ENCODE peak calls at places on chromosomes 11 and 22, in ten cellular contexts. N, Y, C, Q, K, B, R, P, I and M are unnamed samples.

GRCh38 chr22:17955611-17956379 is 68.6 kb downstream of the MICAL3 start:
- DNase-seq in N (no peak), P (no peak), C (no peak), I (no peak), Q (no peak), K (no peak), Y (no peak), R (no peak), B (no peak), M (no peak)

GRCh38 chr11:113690619-113691569 is 15.2 kb downstream of the TMPRSS5 start:
- DNase-seq in R (no peak), B (peak; percentile 80), K (peak; percentile 96), N (peak; percentile 84), C (peak; percentile 7), I (peak; percentile 28), P (no peak), Y (peak; percentile 48), Q (no peak), M (no peak)

GRCh38 chr22:40525250-40525884 is 111.2 kb downstream of the MRTFA start:
- DNase-seq in Q (peak; percentile 8), Y (no peak), I (no peak), C (peak; percentile 71), R (peak; percentile 4), P (peak; percentile 56), B (peak; percentile 51), N (peak; percentile 62), K (peak; percentile 45), M (no peak)

GRCh38 chr22:37403267-37403960 is 23.9 kb downstream of the ELFN2 start:
- DNase-seq in N (no peak), K (no peak), C (no peak), Y (no peak), Q (no peak), B (no peak), P (no peak), I (no peak), R (no peak), M (no peak)

GRCh38 chr22:23403720-23404688 is 176.1 kb downstream of the IGLL1 start:
- DNase-seq in Q (no peak), I (no peak), K (no peak), C (no peak), Y (no peak), P (no peak), B (no peak), R (no peak), N (no peak), M (no peak)

GRCh38 chr11:47271961-47272661 is 2.2 kb downstream of the MADD start:
- DNase-seq in R (no peak), Y (no peak), Q (peak; percentile 61), C (no peak), N (peak; percentile 17), K (no peak), P (no peak), I (no peak), B (peak; percentile 60), M (no peak)

GRCh38 chr11:103863497-103863896 is 172.9 kb upstream of the DDI1 start:
- DNase-seq in B (no peak), R (no peak), P (no peak), Y (no peak), I (no peak), N (no peak), C (no peak), K (peak; percentile 72), Q (no peak), M (no peak)

GRCh38 chr11:94774345-94774744 is 6.2 kb downstream of the AMOTL1 start:
- DNase-seq in B (no peak), I (no peak), C (no peak), R (no peak), Y (no peak), P (no peak), K (no peak), Q (no peak), N (no peak), M (no peak)

GRCh38 chr11:117823294-117823940 is 1.1 kb downstream of the FXYD2 start:
- DNase-seq in Q (no peak), C (no peak), Y (no peak), R (no peak), B (peak; percentile 13), K (no peak), N (peak; percentile 73), I (no peak), P (peak; percentile 19), M (peak; percentile 50)

GRCh38 chr11:6601041-6601461 is 2.4 kb downstream of the RRP8 start:
- DNase-seq in R (no peak), K (no peak), C (no peak), Y (no peak), Q (no peak), N (no peak), I (no peak), P (no peak), B (no peak), M (no peak)

GRCh38 chr11:30392221-30392784 is 69.4 kb downstream of the ARL14EP start:
- DNase-seq in K (no peak), R (no peak), P (no peak), I (no peak), B (no peak), Q (no peak), N (no peak), C (no peak), Y (no peak), M (no peak)

GRCh38 chr11:73229321-73230275 is 11.5 kb downstream of the P2RY2 start:
- DNase-seq in K (no peak), R (no peak), P (no peak), B (peak; percentile 7), C (no peak), Q (no peak), N (no peak), Y (peak; percentile 0), I (no peak), M (no peak)

GRCh38 chr22:35606916-35607315 is 10.2 kb downstream of the MB start:
- DNase-seq in P (no peak), N (no peak), I (no peak), B (no peak), C (no peak), Y (no peak), Q (no peak), K (no peak), R (no peak), M (no peak)

GRCh38 chr11:111372538-111372937 is 6.5 kb downstream of the POU2AF1 start:
- DNase-seq in C (no peak), B (no peak), P (no peak), R (no peak), K (no peak), N (no peak), I (no peak), Q (peak; percentile 65), Y (no peak), M (no peak)

GRCh38 chr11:12185914-12186313 is 75.5 kb downstream of the MICAL2 start:
- DNase-seq in Y (no peak), I (peak; percentile 55), K (peak; percentile 52), Q (peak; percentile 43), B (no peak), P (no peak), R (no peak), N (no peak), C (no peak), M (no peak)

GRCh38 chr11:827861-828167 is at the start of gene CRACR2B:
- DNase-seq in N (peak; percentile 79), C (no peak), Q (no peak), K (no peak), B (peak; percentile 85), R (no peak), I (no peak), Y (no peak), P (no peak), M (peak; percentile 52)

GRCh38 chr11:122418032-122418431 is 237.5 kb upstream of the UBASH3B start:
- DNase-seq in Q (no peak), K (no peak), Y (no peak), N (no peak), I (no peak), C (no peak), P (no peak), B (no peak), R (no peak), M (no peak)

GRCh38 chr22:42766860-42767259 is 46.2 kb upstream of the A4GALT start:
- DNase-seq in I (no peak), C (no peak), K (no peak), Y (no peak), Q (no peak), P (no peak), N (no peak), B (no peak), R (no peak), M (no peak)

GRCh38 chr22:37370306-37370979 is 56.8 kb downstream of the ELFN2 start:
- DNase-seq in C (no peak), Q (no peak), B (peak; percentile 39), I (no peak), P (no peak), N (peak; percentile 54), K (no peak), R (no peak), Y (no peak), M (peak; percentile 5)